ENCODE peak calls at places on chromosome X, in nine cellular contexts. K is esophagus squamous epithelium, B is sigmoid colon, S is adrenal gland, D is RWPE1, C is EH, R is NCI-H2029, J is substantia nigra, Y is fibroblast of the conjunctiva. X is an unnamed sample.
A peak's percentile ranks its signal among the peaks of the same experiment; 100 is the strongest.

GRCh38 chrX:65508851-65509250 is 25.7 kb downstream of the LAS1L start:
- DNase-seq in K (no peak), R (no peak), D (no peak), B (no peak), J (no peak), S (no peak), C (no peak), Y (no peak), X (no peak)

GRCh38 chrX:16573781-16574180 is 76.2 kb upstream of the S100G start:
- DNase-seq in R (no peak), Y (peak; percentile 8), K (no peak), S (no peak), C (peak; percentile 72), J (no peak), B (no peak), D (no peak), X (no peak)

GRCh38 chrX:2572740-2573139 is 72.0 kb upstream of the DHRSX start:
- DNase-seq in J (no peak), D (peak; percentile 34), R (no peak), C (peak; percentile 59), Y (peak; percentile 31), B (no peak), S (no peak), K (no peak), X (peak; percentile 15)

GRCh38 chrX:39582091-39582490 is 515.7 kb downstream of the BCOR start:
- DNase-seq in Y (no peak), B (no peak), C (peak; percentile 27), K (no peak), D (peak; percentile 23), R (peak; percentile 52), S (no peak), J (no peak), X (no peak)

GRCh38 chrX:5867778-5868177 is 360.9 kb downstream of the NLGN4X start:
- DNase-seq in Y (no peak), D (no peak), J (no peak), K (no peak), C (no peak), S (no peak), R (no peak), B (no peak), X (no peak)

GRCh38 chrX:154444001-154444754 is at the start of gene FAM50A:
- DNase-seq in K (no peak), Y (peak; percentile 8), B (peak; percentile 91), R (peak; percentile 36), C (peak; percentile 74), S (peak; percentile 87), J (no peak), D (no peak), X (peak; percentile 43)

GRCh38 chrX:72569786-72570185 is 2.9 kb downstream of the HDAC8 start:
- DNase-seq in J (no peak), K (no peak), S (no peak), D (peak; percentile 2), R (no peak), B (no peak), Y (peak; percentile 20), C (peak; percentile 23), X (no peak)

GRCh38 chrX:132331000-132331399 is 111.8 kb upstream of the RAP2C start:
- DNase-seq in R (no peak), S (no peak), C (no peak), J (no peak), D (no peak), B (no peak), Y (no peak), K (no peak), X (no peak)

GRCh38 chrX:38166478-38167083 is 54.1 kb downstream of the SRPX start:
- DNase-seq in C (peak; percentile 23), R (peak; percentile 4), S (no peak), D (no peak), B (no peak), J (no peak), K (no peak), Y (peak; percentile 13), X (peak; percentile 4)

GRCh38 chrX:23271011-23271410 is 63.6 kb upstream of the PTCHD1 start:
- DNase-seq in D (no peak), J (no peak), B (no peak), R (no peak), S (no peak), Y (no peak), C (no peak), K (no peak), X (no peak)

GRCh38 chrX:24528605-24529004 is 63.5 kb downstream of the PDK3 start:
- DNase-seq in C (no peak), R (no peak), Y (no peak), K (no peak), S (no peak), J (no peak), B (no peak), D (no peak), X (no peak)

GRCh38 chrX:105876658-105877057 is 54.3 kb downstream of the NRK start:
- DNase-seq in K (no peak), D (no peak), C (no peak), Y (no peak), B (no peak), J (no peak), S (no peak), R (no peak), X (no peak)

GRCh38 chrX:97027384-97027922 is 143.7 kb downstream of the RPA4 start:
- DNase-seq in S (no peak), R (peak; percentile 41), B (no peak), D (no peak), C (no peak), J (no peak), K (no peak), Y (no peak), X (no peak)

GRCh38 chrX:63424063-63424462 is 72.9 kb upstream of the SPIN4 start:
- DNase-seq in J (no peak), Y (no peak), S (no peak), B (no peak), R (no peak), C (no peak), D (peak; percentile 58), K (no peak), X (no peak)

GRCh38 chrX:23773601-23774175 is 9.3 kb upstream of the SAT1 start:
- DNase-seq in D (no peak), B (no peak), J (no peak), Y (no peak), S (peak; percentile 67), C (no peak), R (peak; percentile 76), K (no peak), X (no peak)

GRCh38 chrX:149513713-149514427 is 8.8 kb upstream of the IDS start:
- DNase-seq in C (peak; percentile 42), Y (no peak), S (peak; percentile 35), R (no peak), B (no peak), D (no peak), K (no peak), J (no peak), X (no peak)

GRCh38 chrX:40153335-40154221 is 55.8 kb upstream of the BCOR start:
- DNase-seq in Y (no peak), R (peak; percentile 30), S (peak; percentile 74), K (peak; percentile 3), D (no peak), J (peak; percentile 8), B (peak; percentile 73), C (peak; percentile 56), X (no peak)

GRCh38 chrX:14095702-14096101 is 66.0 kb upstream of the GEMIN8 start:
- DNase-seq in R (no peak), C (peak; percentile 63), S (peak; percentile 69), D (peak; percentile 23), B (no peak), K (no peak), J (no peak), Y (peak; percentile 47), X (no peak)

GRCh38 chrX:46386511-46386910 is 158.7 kb downstream of the ZNF674 start:
- DNase-seq in Y (no peak), R (no peak), C (no peak), B (no peak), S (no peak), K (no peak), D (no peak), J (no peak), X (no peak)

GRCh38 chrX:15136795-15137194 is 133.1 kb downstream of the ASB9 start:
- DNase-seq in D (no peak), C (no peak), Y (no peak), B (no peak), K (no peak), S (no peak), R (no peak), J (no peak), X (no peak)

GRCh38 chrX:17078031-17078730 is 131.7 kb downstream of the REPS2 start:
- DNase-seq in Y (peak; percentile 18), B (no peak), K (no peak), C (peak; percentile 78), D (no peak), J (no peak), R (no peak), S (peak; percentile 52), X (no peak)

GRCh38 chrX:87518504-87518903 is 902 bp downstream of the KLHL4 start:
- DNase-seq in K (no peak), C (no peak), B (no peak), S (no peak), R (no peak), D (no peak), J (no peak), Y (no peak), X (no peak)

GRCh38 chrX:128106630-128107029 is 54.4 kb upstream of the ACTRT1 start:
- DNase-seq in J (no peak), K (no peak), S (no peak), C (no peak), R (peak; percentile 23), D (peak; percentile 1), Y (no peak), B (no peak), X (no peak)

GRCh38 chrX:108735087-108735679 is 1.2 kb downstream of the IRS4 start:
- DNase-seq in S (no peak), K (no peak), R (no peak), D (no peak), J (no peak), B (no peak), Y (no peak), C (no peak), X (no peak)

GRCh38 chrX:7170903-7171302 is 22.9 kb upstream of the PUDP start:
- DNase-seq in K (no peak), S (no peak), B (no peak), J (no peak), R (no peak), C (no peak), D (no peak), Y (no peak), X (no peak)

GRCh38 chrX:132743086-132743485 is 215.3 kb downstream of the HS6ST2 start:
- DNase-seq in J (no peak), R (no peak), C (no peak), S (no peak), K (no peak), B (no peak), D (no peak), Y (no peak), X (no peak)

GRCh38 chrX:155857561-155857960 is 23.6 kb upstream of the VAMP7 start:
- DNase-seq in C (peak; percentile 7), D (no peak), R (no peak), K (no peak), S (no peak), J (no peak), B (no peak), Y (no peak), X (no peak)

GRCh38 chrX:154714925-154715324 is 36.0 kb downstream of the GAB3 start:
- DNase-seq in K (no peak), B (no peak), D (peak; percentile 41), R (no peak), S (peak; percentile 66), Y (no peak), C (peak; percentile 58), J (no peak), X (peak; percentile 0)

GRCh38 chrX:45385767-45386166 is 185.1 kb upstream of the DIPK2B start:
- DNase-seq in S (no peak), D (no peak), Y (no peak), R (no peak), K (no peak), J (no peak), C (peak; percentile 43), B (no peak), X (no peak)

GRCh38 chrX:17052210-17052609 is 105.8 kb downstream of the REPS2 start:
- DNase-seq in C (peak; percentile 27), B (no peak), K (no peak), D (no peak), Y (no peak), S (no peak), J (no peak), R (no peak), X (no peak)

GRCh38 chrX:54495814-54496516 is at the start of gene FGD1:
- DNase-seq in Y (peak; percentile 33), B (peak; percentile 85), R (peak; percentile 34), C (peak; percentile 70), S (peak; percentile 78), K (no peak), J (peak; percentile 1), D (peak; percentile 73), X (peak; percentile 8)

X was measured in amniotic stem cell.